ENCODE peak calls at places on chromosomes 6 and 20, in ten cellular contexts. Y is esophagus squamous epithelium, P is psoas muscle, T is coronary artery, R is stomach, E is heart left ventricle, M is suprapubic skin, G is epithelial cell of esophagus, C is MG63, Q is GM12864. Z is an unnamed sample.

GRCh38 chr20:14142171-14142570 is 146.9 kb downstream of the MACROD2 start:
- DNase-seq in Y (no peak), P (no peak), T (no peak), R (peak; percentile 47), E (peak; percentile 28), M (no peak), G (peak; percentile 71), C (peak; percentile 39), Q (no peak), Z (peak; percentile 32)

GRCh38 chr6:170085475-170086401 is 205.1 kb downstream of the DLL1 start:
- DNase-seq in Y (no peak), P (no peak), T (peak; percentile 64), R (peak; percentile 25), E (peak; percentile 11), M (peak; percentile 43), G (no peak), C (no peak), Q (no peak), Z (no peak)

GRCh38 chr6:21840428-21840827 is 246.9 kb downstream of the SOX4 start:
- DNase-seq in Y (no peak), P (no peak), T (no peak), R (no peak), E (no peak), M (no peak), G (peak; percentile 70), C (no peak), Q (no peak), Z (no peak)

GRCh38 chr6:161557333-161558107 is 283.7 kb upstream of the AGPAT4 start:
- DNase-seq in Y (no peak), P (no peak), T (no peak), R (no peak), E (no peak), M (no peak), G (no peak), C (no peak), Q (no peak), Z (no peak)

GRCh38 chr6:127118505-127119360 is at the start of gene RSPO3:
- DNase-seq in Y (no peak), P (peak; percentile 63), T (no peak), R (peak; percentile 25), E (no peak), M (no peak), G (peak; percentile 35), C (peak; percentile 39), Q (no peak), Z (no peak)

GRCh38 chr6:39074486-39074885 is 25.9 kb downstream of the GLP1R start:
- DNase-seq in Y (no peak), P (no peak), T (peak; percentile 60), R (peak; percentile 14), E (no peak), M (peak; percentile 54), G (no peak), C (no peak), Q (no peak), Z (no peak)

GRCh38 chr6:24949020-24949569 is 13.3 kb upstream of the RIPOR2 start:
- DNase-seq in Y (peak; percentile 11), P (no peak), T (no peak), R (no peak), E (no peak), M (no peak), G (no peak), C (no peak), Q (peak; percentile 96), Z (no peak)

GRCh38 chr20:9397928-9398327 is 116.5 kb upstream of the LAMP5 start:
- DNase-seq in Y (no peak), P (no peak), T (no peak), R (no peak), E (no peak), M (no peak), G (no peak), C (no peak), Q (peak; percentile 76), Z (no peak)

GRCh38 chr6:107447663-107448216 is 11.6 kb downstream of the PDSS2 start:
- DNase-seq in Y (no peak), P (no peak), T (no peak), R (no peak), E (no peak), M (no peak), G (no peak), C (no peak), Q (no peak), Z (no peak)

GRCh38 chr20:17747431-17747846 is 47.7 kb downstream of the BANF2 start:
- DNase-seq in Y (no peak), P (peak; percentile 61), T (no peak), R (peak; percentile 33), E (no peak), M (no peak), G (peak; percentile 85), C (peak; percentile 75), Q (no peak), Z (no peak)

GRCh38 chr6:6547111-6547879 is 41.2 kb upstream of the LY86 start:
- DNase-seq in Y (peak; percentile 25), P (peak; percentile 90), T (peak; percentile 88), R (peak; percentile 85), E (peak; percentile 90), M (peak; percentile 89), G (peak; percentile 83), C (peak; percentile 66), Q (peak; percentile 57), Z (peak; percentile 89)
- H3K4me3 ChIP-seq in Y (peak overlapping the region; percentile 43), P (peak overlapping the region; percentile 64), T (peak overlapping the region; percentile 71), R (peak overlapping the region; percentile 44), E (peak overlapping the region; percentile 34), M (peak overlapping the region; percentile 37), G (peak overlapping the region; percentile 42), C (no peak overlapping the region), Q (peak overlapping the region; percentile 56), Z (no peak overlapping the region)

DNA sequence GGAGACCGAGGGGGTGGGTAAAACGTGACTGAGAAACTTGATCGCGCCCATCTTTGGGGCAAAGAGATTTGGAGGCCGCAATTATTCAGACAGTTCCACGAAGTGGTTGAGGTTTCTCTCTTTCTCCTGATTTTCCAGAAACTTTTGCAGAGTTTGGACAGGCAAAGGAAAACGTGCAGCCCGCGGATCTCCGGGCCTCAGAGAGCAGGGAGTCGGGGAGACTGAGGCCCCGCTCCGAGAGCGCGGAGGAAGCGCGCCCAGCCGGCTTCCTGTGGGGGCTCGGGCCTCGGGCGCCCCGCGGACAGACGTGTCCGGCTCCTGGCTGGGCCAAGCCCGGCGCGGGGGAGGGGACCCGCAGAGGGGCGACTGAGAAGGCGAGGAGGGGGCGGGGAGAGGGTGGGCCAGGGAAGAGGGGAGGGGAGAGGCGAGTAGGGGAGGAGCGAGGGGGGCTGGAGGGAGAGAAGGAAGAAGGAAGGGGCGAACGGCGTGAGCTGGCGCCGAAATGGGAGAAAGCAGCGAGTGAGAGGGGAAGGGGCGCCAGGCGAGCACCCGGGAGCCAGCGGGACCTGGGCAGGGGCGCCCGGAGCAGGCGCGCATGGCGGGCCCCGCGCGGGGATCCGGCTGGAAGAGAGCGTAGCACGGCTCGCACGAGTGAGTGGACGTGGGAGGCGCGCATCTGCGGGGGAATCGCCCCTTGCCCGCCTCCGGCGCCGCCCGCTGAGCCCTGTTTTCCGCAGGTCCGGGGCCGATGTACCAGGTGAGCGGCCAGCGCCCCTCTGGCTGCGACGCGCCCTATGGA is at the start of gene MDFI:
- DNase-seq in Y (no peak), P (no peak), T (no peak), R (no peak), E (peak; percentile 37), M (no peak), G (no peak), C (no peak), Q (no peak), Z (no peak)
- H3K4me3 ChIP-seq in Y (peak within 1 kb of the TSS; percentile 69), P (peak within 1 kb of the TSS; percentile 64), T (peak within 1 kb of the TSS; percentile 78), R (peak within 1 kb of the TSS; percentile 46), E (peak within 1 kb of the TSS; percentile 35), M (peak within 1 kb of the TSS; percentile 60), G (peak within 1 kb of the TSS; percentile 86), C (no peak within 1 kb of the TSS), Q (no peak within 1 kb of the TSS), Z (peak within 1 kb of the TSS; percentile 26)

DNA sequence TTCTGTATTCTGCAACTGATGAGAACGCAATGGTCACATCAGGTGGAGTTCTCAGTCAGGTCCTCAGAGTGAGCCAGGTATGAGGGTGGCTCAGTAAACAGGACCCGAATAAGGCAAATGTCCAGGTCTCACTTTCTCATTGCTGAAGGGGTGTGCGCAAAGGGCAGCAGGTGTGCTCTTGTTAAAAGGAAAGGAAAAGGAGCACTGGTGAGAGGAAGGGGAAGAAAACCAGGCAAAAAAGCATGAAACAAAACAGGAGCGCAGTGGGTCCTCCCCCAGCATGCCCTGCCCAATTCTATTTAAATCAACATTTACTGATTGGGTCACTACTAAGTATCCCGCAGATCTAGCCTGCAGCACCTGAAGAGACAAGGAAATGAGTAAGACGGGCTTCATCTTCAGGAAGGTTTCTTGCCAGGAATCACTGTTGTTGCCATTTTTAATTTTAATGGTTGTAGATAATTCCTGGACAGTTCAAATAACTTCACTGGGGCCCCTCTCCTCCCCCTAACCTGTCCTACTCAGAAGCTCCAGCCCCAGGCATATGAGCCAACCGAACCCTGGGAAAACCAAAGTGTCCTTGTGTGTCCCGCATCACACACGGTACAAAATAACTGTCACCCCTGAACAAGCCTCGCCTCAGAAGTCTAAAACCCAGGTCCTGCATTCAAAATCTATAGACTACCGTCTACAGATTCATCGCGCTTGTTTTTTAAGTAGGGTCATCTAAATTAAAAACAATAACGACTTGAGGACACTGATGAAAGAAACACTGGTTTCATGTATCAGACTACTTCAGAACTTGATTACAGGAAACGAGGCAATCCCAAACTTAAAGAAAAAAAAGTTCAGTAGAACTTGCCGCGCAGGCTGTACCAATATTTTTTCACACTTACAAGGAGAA is 980 bp downstream of the MBOAT1 start:
- DNase-seq in Y (no peak), P (no peak), T (no peak), R (peak; percentile 44), E (no peak), M (no peak), G (peak; percentile 86), C (no peak), Q (no peak), Z (no peak)
- H3K4me3 ChIP-seq in Y (peak overlapping the region; percentile 72), P (peak overlapping the region; percentile 79), T (peak overlapping the region; percentile 93), R (peak overlapping the region; percentile 88), E (peak overlapping the region; percentile 81), M (peak overlapping the region; percentile 73), G (peak overlapping the region; percentile 62), C (peak overlapping the region; percentile 63), Q (peak overlapping the region; percentile 54), Z (peak overlapping the region; percentile 65)

DNA sequence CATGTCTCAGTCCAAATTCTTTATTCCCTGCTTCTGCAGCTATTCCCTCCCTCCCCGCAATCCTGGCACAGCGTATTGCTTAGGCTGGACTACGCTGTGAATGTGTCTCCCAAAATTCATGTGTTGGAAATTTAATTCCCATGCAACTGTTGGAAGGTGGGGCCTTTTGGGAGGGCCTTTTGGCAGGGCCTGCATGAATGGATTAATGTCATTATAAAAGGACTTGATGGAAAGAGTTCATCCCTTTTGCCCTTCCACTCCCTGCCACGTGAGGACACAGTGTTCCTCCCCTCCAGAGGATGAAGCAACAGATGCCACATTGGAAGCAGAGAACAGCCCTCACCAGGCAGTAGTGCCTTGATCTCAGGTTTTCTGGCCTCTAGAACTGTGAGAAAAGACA is 20.4 kb upstream of the NOTCH4 start:
- DNase-seq in Y (no peak), P (peak; percentile 62), T (no peak), R (no peak), E (no peak), M (peak; percentile 82), G (no peak), C (no peak), Q (no peak), Z (no peak)
- H3K4me3 ChIP-seq in Y (peak overlapping the region; percentile 35), P (peak overlapping the region; percentile 27), T (peak overlapping the region; percentile 39), R (no peak overlapping the region), E (no peak overlapping the region), M (peak overlapping the region; percentile 38), G (no peak overlapping the region), C (no peak overlapping the region), Q (no peak overlapping the region), Z (no peak overlapping the region)

DNA sequence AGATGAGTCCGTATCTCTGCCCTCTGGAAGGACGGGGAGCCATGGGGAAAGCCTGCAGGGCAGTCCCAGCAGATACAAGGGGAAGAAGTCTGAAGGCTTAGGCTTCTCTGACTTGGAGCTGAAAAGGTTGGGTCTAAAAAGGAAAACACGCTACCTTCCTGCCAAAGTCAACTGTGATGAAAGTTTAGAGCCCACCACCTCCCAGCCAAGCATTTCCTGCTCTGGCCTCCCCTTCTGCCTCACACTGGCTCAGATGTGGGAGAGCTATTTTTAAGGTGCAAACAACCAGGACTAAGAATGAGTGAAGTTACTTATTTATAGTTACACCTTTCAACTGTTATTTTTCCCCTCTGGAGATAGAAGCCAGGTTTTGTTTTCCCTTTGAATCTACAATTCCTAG is 21.2 kb downstream of the NEDD9 start:
- DNase-seq in Y (no peak), P (no peak), T (no peak), R (no peak), E (no peak), M (no peak), G (no peak), C (no peak), Q (no peak), Z (no peak)
- H3K4me3 ChIP-seq in Y (no peak overlapping the region), P (no peak overlapping the region), T (peak overlapping the region; percentile 7), R (no peak overlapping the region), E (no peak overlapping the region), M (no peak overlapping the region), G (no peak overlapping the region), C (no peak overlapping the region), Q (no peak overlapping the region), Z (no peak overlapping the region)

Z was measured in lung.